ENCODE peak calls at places on chromosome 12, in eight cellular contexts. B is DND-41, W is uterus, D is fibroblast of lung, A is hepatocyte, S is tibial nerve, Z is mucosa of descending colon, M is aorta. L is an unnamed sample. For H3K4me1 and H3K9me3, the result is how much of the 10 kb centered on the place peaks cover.

GRCh38 chr12:27769142-27769672 is 10.8 kb upstream of the KLHL42 start:
- DNase-seq in B (no peak), Z (no peak), S (no peak), W (no peak), M (no peak), A (no peak), D (no peak), L (no peak)

GRCh38 chr12:50708619-50709018 is 55.3 kb upstream of the ATF1 start:
- DNase-seq in B (no peak), M (no peak), Z (no peak), D (no peak), S (no peak), W (no peak), A (no peak), L (no peak)

GRCh38 chr12:25716842-25717241 is 163.8 kb upstream of the LMNTD1 start:
- DNase-seq in D (no peak), W (no peak), M (no peak), B (no peak), S (no peak), A (no peak), Z (no peak), L (no peak)

GRCh38 chr12:55827806-55828205 is 1.6 kb downstream of the DNAJC14 start:
- DNase-seq in B (no peak), M (no peak), A (no peak), S (no peak), Z (no peak), D (no peak), W (no peak), L (no peak)

GRCh38 chr12:97300921-97301320 is 161.7 kb upstream of the RMST start:
- DNase-seq in S (no peak), D (no peak), B (no peak), W (no peak), M (no peak), A (peak), Z (no peak), L (no peak)

GRCh38 chr12:3976351-3976938 is 103.2 kb upstream of the PARP11 start:
- DNase-seq in B (no peak), A (no peak), Z (no peak), S (no peak), W (no peak), D (no peak), M (no peak), L (no peak)

GRCh38 chr12:91327136-91327535 is 144.5 kb upstream of the DCN start:
- DNase-seq in Z (no peak), M (no peak), D (peak), W (no peak), B (no peak), S (no peak), A (no peak), L (no peak)

GRCh38 chr12:113149361-113150150 is at the start of gene CFAP73:
- DNase-seq in W (no peak), A (peak), S (no peak), M (peak), B (peak), Z (peak), D (peak), L (peak)

GRCh38 chr12:121893901-121894540 is 5.4 kb downstream of the PSMD9 start:
- DNase-seq in S (no peak), Z (no peak), D (peak), W (no peak), B (peak), A (peak), M (no peak), L (no peak)

GRCh38 chr12:91180577-91180976 is 2.0 kb downstream of the DCN start:
- DNase-seq in Z (no peak), D (peak), B (no peak), A (peak), W (no peak), M (no peak), S (no peak), L (no peak)

GRCh38 chr12:6277982-6278438 is 32.5 kb upstream of the PLEKHG6 start:
- DNase-seq in B (no peak), D (no peak), S (no peak), Z (no peak), M (no peak), W (peak), A (peak), L (no peak)

GRCh38 chr12:12936983-12937491 is 14.9 kb downstream of the GPRC5D start:
- DNase-seq in A (no peak), D (no peak), W (no peak), S (no peak), Z (no peak), B (no peak), M (no peak), L (peak)

GRCh38 chr12:46518184-46518583 is 145.6 kb upstream of the SLC38A2 start:
- DNase-seq in A (no peak), S (no peak), B (no peak), M (no peak), Z (no peak), D (peak), W (no peak), L (no peak)

GRCh38 chr12:65781681-65782269 is 42.5 kb upstream of the HMGA2 start:
- DNase-seq in B (no peak), Z (no peak), A (no peak), M (no peak), S (no peak), W (no peak), D (no peak), L (no peak)

GRCh38 chr12:123119808-123120207 is 31.1 kb downstream of the PITPNM2 start:
- DNase-seq in D (no peak), A (no peak), S (no peak), M (no peak), Z (no peak), W (no peak), B (no peak), L (no peak)

GRCh38 chr12:123801573-123802178 is 39.6 kb downstream of the DNAH10 start:
- DNase-seq in B (no peak), A (peak), D (peak), Z (no peak), S (no peak), W (no peak), M (no peak), L (no peak)

GRCh38 chr12:108367436-108367835 is 28.3 kb upstream of the CMKLR1 start:
- DNase-seq in W (no peak), B (no peak), Z (no peak), A (no peak), S (no peak), M (peak), D (no peak), L (no peak)

GRCh38 chr12:106297681-106298080 is 4.9 kb upstream of the TCP11L2 start:
- DNase-seq in M (no peak), D (no peak), W (no peak), Z (no peak), B (no peak), S (no peak), A (no peak), L (no peak)

GRCh38 chr12:54136844-54137580 is 51.8 kb downstream of the SMUG1 start:
- DNase-seq in Z (no peak), S (no peak), W (no peak), D (no peak), A (peak), M (no peak), B (no peak), L (no peak)

GRCh38 chr12:95204141-95204866 is 13.0 kb downstream of the FGD6 start:
- DNase-seq in Z (peak), D (peak), A (peak), W (peak), M (peak), B (peak), S (no peak), L (no peak)

GRCh38 chr12:1006255-1006654 is 15.2 kb downstream of the ERC1 start:
- DNase-seq in A (no peak), D (no peak), W (no peak), M (no peak), S (no peak), B (no peak), Z (no peak), L (no peak)

GRCh38 chr12:119158004-119158776 is 20.5 kb upstream of the HSPB8 start:
- DNase-seq in A (no peak), Z (no peak), B (no peak), W (no peak), D (no peak), S (no peak), M (peak), L (no peak)

GRCh38 chr12:27186240-27186839 is 57.7 kb upstream of the STK38L start:
- DNase-seq in D (no peak), S (no peak), W (no peak), B (no peak), M (no peak), Z (no peak), A (no peak), L (no peak)

GRCh38 chr12:48356041-48356768 is 5.5 kb upstream of the ZNF641 start:
- DNase-seq in A (peak), Z (no peak), B (no peak), D (no peak), S (no peak), M (no peak), W (no peak), L (no peak)

GRCh38 chr12:76201316-76201715 is 116.8 kb upstream of the NAP1L1 start:
- DNase-seq in D (no peak), M (no peak), W (no peak), B (peak), S (no peak), A (no peak), Z (no peak), L (no peak)

GRCh38 chr12:124491856-124492420 is 75.5 kb downstream of the NCOR2 start:
- DNase-seq in W (no peak), B (no peak), M (no peak), D (no peak), Z (no peak), S (no peak), A (no peak), L (no peak)

GRCh38 chr12:96397756-96398421 is 2.4 kb downstream of the CDK17 start:
- DNase-seq in B (no peak), W (no peak), S (no peak), Z (no peak), D (peak), A (no peak), M (no peak), L (no peak)

GRCh38 chr12:72323881-72324280 is 51.7 kb downstream of the TRHDE start:
- DNase-seq in M (no peak), D (peak), B (no peak), A (no peak), W (no peak), S (no peak), Z (no peak), L (no peak)

GRCh38 chr12:175250-175649 is 38.7 kb downstream of the SLC6A12 start:
- DNase-seq in M (no peak), D (no peak), S (no peak), W (no peak), Z (no peak), B (no peak), A (no peak), L (no peak)

GRCh38 chr12:111099186-111099585 is 178.8 kb upstream of the MYL2 start:
- DNase-seq in Z (no peak), B (no peak), S (no peak), W (no peak), M (no peak), D (no peak), A (no peak), L (no peak)

GRCh38 chr12:113440947-113441782 is 19.0 kb downstream of the SDSL start:
- DNase-seq in W (no peak), B (no peak), D (no peak), Z (no peak), A (no peak), M (no peak), S (no peak), L (no peak)

GRCh38 chr12:15788266-15789214 is 648 bp downstream of the EPS8 start:
- DNase-seq in A (peak), S (peak), D (peak), Z (peak), M (peak), B (no peak), W (peak), L (peak)

GRCh38 chr12:76690916-76691700 is 72.8 kb upstream of the ZDHHC17 start:
- DNase-seq in S (no peak), Z (no peak), B (no peak), M (no peak), D (no peak), A (no peak), W (no peak), L (no peak)

GRCh38 chr12:71046215-71046614 is 111.6 kb downstream of the TSPAN8 start:
- DNase-seq in Z (no peak), B (no peak), W (no peak), D (peak), S (no peak), A (no peak), M (no peak), L (no peak)

GRCh38 chr12:92912052-92912451 is 17.0 kb downstream of the EEA1 start:
- DNase-seq in S (no peak), B (no peak), W (no peak), D (peak), M (no peak), Z (no peak), A (no peak), L (no peak)

GRCh38 chr12:10641735-10642500 is 28.5 kb upstream of the MAGOHB start:
- DNase-seq in M (no peak), Z (no peak), S (no peak), B (no peak), W (no peak), D (peak), A (no peak), L (no peak)

GRCh38 chr12:22287056-22287455 is 47.5 kb downstream of the ST8SIA1 start:
- DNase-seq in A (no peak), D (no peak), S (no peak), Z (no peak), B (no peak), M (no peak), W (no peak), L (no peak)

GRCh38 chr12:14187966-14188365 is 177.5 kb upstream of the ATF7IP start:
- DNase-seq in B (no peak), W (no peak), Z (no peak), D (no peak), M (no peak), S (no peak), A (no peak), L (no peak)

GRCh38 chr12:14191612-14192011 is 173.9 kb upstream of the ATF7IP start:
- DNase-seq in M (no peak), W (no peak), A (no peak), B (no peak), S (no peak), Z (no peak), D (no peak), L (no peak)

GRCh38 chr12:14190694-14191093 is 174.8 kb upstream of the ATF7IP start:
- DNase-seq in D (no peak), M (no peak), W (no peak), A (no peak), S (no peak), Z (no peak), B (no peak), L (no peak)

GRCh38 chr12:14186193-14186502 is 179.3 kb upstream of the ATF7IP start:
- DNase-seq in M (no peak), Z (no peak), D (no peak), S (no peak), B (no peak), A (no peak), W (no peak), L (no peak)

DNA sequence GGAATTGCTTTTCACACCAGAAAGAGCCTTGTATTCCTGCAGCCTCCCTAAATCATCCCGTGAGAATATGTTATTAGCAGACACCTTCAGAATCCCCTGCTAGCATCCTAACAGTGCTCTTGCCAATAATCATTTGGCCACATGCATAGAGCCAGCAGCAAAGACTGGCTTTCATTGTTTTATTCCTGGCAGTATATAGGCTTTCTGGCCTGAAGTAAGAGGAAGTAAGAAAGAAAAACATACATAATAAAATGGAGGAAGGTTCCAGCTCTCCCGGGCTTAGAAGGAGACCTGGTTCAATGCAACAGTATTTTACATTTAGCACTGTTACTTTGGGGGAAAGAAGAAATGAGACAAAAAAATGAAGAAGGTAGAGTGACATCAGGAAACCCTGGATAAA is 176.7 kb upstream of the ATF7IP start:
- DNase-seq in B (no peak), M (no peak), A (no peak), W (no peak), Z (no peak), D (no peak), S (no peak), L (no peak)
- H3K4me1 ChIP-seq in B (under half), M (under half), A (under half), W (under half), Z (under half), D (under half), S (under half), L (under half)

GRCh38 chr12:34298971-34299801 is 276.9 kb downstream of the ALG10 start:
- DNase-seq in W (no peak), M (peak), A (no peak), D (no peak), S (no peak), Z (peak), B (no peak), L (no peak)

GRCh38 chr12:34297790-34298164 is 275.5 kb downstream of the ALG10 start:
- DNase-seq in S (no peak), B (no peak), W (no peak), Z (no peak), A (no peak), D (no peak), M (no peak), L (no peak)

GRCh38 chr12:34299802-34300193 is 277.5 kb downstream of the ALG10 start:
- DNase-seq in Z (no peak), S (no peak), A (no peak), B (no peak), W (no peak), M (no peak), D (no peak), L (peak)

GRCh38 chr12:34297126-34297789 is 275.0 kb downstream of the ALG10 start:
- DNase-seq in D (no peak), Z (no peak), A (no peak), S (no peak), W (no peak), M (peak), B (no peak), L (no peak)

GRCh38 chr12:34298176-34298970 is 276.1 kb downstream of the ALG10 start:
- DNase-seq in A (no peak), D (no peak), M (peak), Z (peak), B (no peak), S (no peak), W (no peak), L (no peak)
- H3K9me3 ChIP-seq in A (under half), D (under half), M (under half), Z (half or more), B (half or more), S (under half), W (under half), L (under half)

GRCh38 chr12:109572506-109572845 is 828 bp downstream of the MMAB start:
- DNase-seq in M (peak), W (no peak), A (no peak), S (no peak), Z (no peak), B (no peak), D (no peak), L (no peak)
- H3K4me3 ChIP-seq in M (no peak), W (peak), A (peak), S (peak), Z (no peak), B (peak), D (peak), L (peak)

GRCh38 chr12:104303538-104304151 is at the start of gene EID3:
- DNase-seq in M (peak), Z (peak), D (peak), A (peak), B (no peak), S (peak), W (peak), L (peak)
- H3K4me1 ChIP-seq in M (under half), Z (under half), D (under half), A (under half), B (under half), S (under half), W (under half), L (under half)

DNA sequence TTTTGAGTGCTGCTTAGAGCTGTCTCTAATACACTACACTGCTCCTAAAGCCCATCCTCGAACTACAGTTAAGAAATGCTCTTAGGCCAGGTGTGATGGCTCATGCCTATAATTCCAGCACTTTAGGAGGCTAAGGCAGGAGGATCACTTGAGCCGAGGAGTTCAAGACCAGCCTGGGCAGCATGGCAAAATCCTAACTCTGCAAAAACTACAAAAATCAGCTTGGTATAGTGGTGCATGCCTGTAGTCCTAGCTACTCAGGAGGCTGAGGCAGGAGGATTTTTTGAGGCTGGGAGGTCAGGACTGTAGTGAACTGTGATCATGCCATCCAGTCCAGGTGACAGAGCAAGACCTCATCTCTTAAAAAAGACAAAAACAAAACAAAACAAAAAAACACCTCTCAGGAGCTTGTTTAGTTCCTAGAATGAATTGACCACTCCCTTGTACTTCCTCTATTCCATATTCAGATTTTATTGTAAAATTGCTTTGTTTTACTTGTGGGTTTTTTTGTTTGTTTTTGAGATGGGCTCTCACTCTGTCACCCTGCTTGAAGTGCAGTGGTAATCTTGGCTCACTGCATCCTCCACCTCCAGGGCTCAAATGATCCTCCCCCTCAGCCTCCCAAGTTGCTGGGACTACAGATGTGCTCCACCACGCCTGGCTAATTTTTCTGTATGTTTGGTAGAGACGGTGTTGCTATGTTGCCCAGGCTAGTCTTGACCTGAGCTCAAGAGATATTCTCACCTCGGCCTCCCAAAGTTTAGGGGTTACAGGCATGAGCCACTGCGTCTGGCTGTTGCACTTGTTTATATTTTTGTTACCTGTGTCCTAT is 13.6 kb downstream of the MDM2 start:
- DNase-seq in B (no peak), W (no peak), M (no peak), D (no peak), A (no peak), S (no peak), Z (no peak), L (no peak)
- H3K9me3 ChIP-seq in B (under half), W (under half), M (under half), D (under half), A (under half), S (under half), Z (under half), L (under half)

L was measured in CD8-positive, alpha-beta memory T cell.